ENCODE peak calls at places on chromosomes 1 and 21, in seven cellular contexts. N, F, Z, V, Q, C and U are unnamed samples.

GRCh38 chr1:89873250-89873649 is 52.4 kb downstream of the LRRC8D start:
- DNase-seq in N (no peak), F (no peak), Z (no peak), V (no peak), Q (no peak), C (no peak), U (no peak)

GRCh38 chr1:183106166-183106565 is 79.9 kb upstream of the LAMC2 start:
- DNase-seq in N (no peak), F (no peak), Z (no peak), V (no peak), Q (no peak), C (no peak), U (no peak)

GRCh38 chr1:25871704-25872494 is 3.6 kb downstream of the PAQR7 start:
- DNase-seq in N (no peak), F (no peak), Z (no peak), V (no peak), Q (no peak), C (no peak), U (no peak)

GRCh38 chr1:228034954-228035837 is 28.4 kb downstream of the WNT3A start:
- DNase-seq in N (no peak), F (no peak), Z (no peak), V (no peak), Q (no peak), C (no peak), U (no peak)

GRCh38 chr1:44783697-44784093 is 4.3 kb downstream of the BEST4 start:
- DNase-seq in N (no peak), F (no peak), Z (no peak), V (no peak), Q (no peak), C (no peak), U (no peak)

GRCh38 chr1:62131093-62131725 is 63.4 kb upstream of the L1TD1 start:
- DNase-seq in N (peak), F (peak), Z (peak), V (peak), Q (peak), C (no peak), U (peak)

GRCh38 chr1:85579619-85580018 is 942 bp upstream of the CCN1 start:
- DNase-seq in N (no peak), F (no peak), Z (no peak), V (no peak), Q (no peak), C (no peak), U (no peak)

GRCh38 chr1:43434256-43434655 is 19.5 kb downstream of the HYI start:
- DNase-seq in N (no peak), F (no peak), Z (no peak), V (no peak), Q (no peak), C (no peak), U (no peak)

GRCh38 chr1:91948501-91949355 is 473 bp upstream of the BRDT start:
- DNase-seq in N (no peak), F (peak), Z (peak), V (no peak), Q (no peak), C (no peak), U (peak)

GRCh38 chr21:16193758-16194606 is 464.2 kb downstream of the USP25 start:
- DNase-seq in N (peak), F (no peak), Z (no peak), V (peak), Q (no peak), C (no peak), U (no peak)

GRCh38 chr21:15682182-15682895 is 47.4 kb upstream of the USP25 start:
- DNase-seq in N (no peak), F (peak), Z (no peak), V (no peak), Q (no peak), C (no peak), U (no peak)

GRCh38 chr1:33459766-33460543 is 12.5 kb upstream of the ZSCAN20 start:
- DNase-seq in N (no peak), F (no peak), Z (no peak), V (no peak), Q (no peak), C (no peak), U (no peak)

GRCh38 chr1:51071291-51071690 is 30.7 kb upstream of the C1orf185 start:
- DNase-seq in N (no peak), F (no peak), Z (no peak), V (no peak), Q (no peak), C (no peak), U (no peak)

GRCh38 chr1:209601809-209602657 is 18.5 kb downstream of the CAMK1G start:
- DNase-seq in N (peak), F (peak), Z (peak), V (peak), Q (no peak), C (peak), U (peak)

GRCh38 chr1:173395762-173396161 is 81.4 kb upstream of the PRDX6 start:
- DNase-seq in N (no peak), F (no peak), Z (no peak), V (no peak), Q (no peak), C (no peak), U (no peak)

GRCh38 chr1:198166900-198167299 is 10.1 kb downstream of the NEK7 start:
- DNase-seq in N (no peak), F (no peak), Z (no peak), V (no peak), Q (no peak), C (no peak), U (no peak)

GRCh38 chr21:46218906-46219590 is 9.5 kb downstream of the LSS start:
- DNase-seq in N (no peak), F (no peak), Z (no peak), V (no peak), Q (no peak), C (no peak), U (no peak)

GRCh38 chr1:15526021-15526489 is 593 bp upstream of the DNAJC16 start:
- DNase-seq in N (no peak), F (no peak), Z (no peak), V (no peak), Q (no peak), C (no peak), U (peak)

GRCh38 chr1:2875677-2876531 is 74.4 kb upstream of the TTC34 start:
- DNase-seq in N (peak), F (no peak), Z (peak), V (peak), Q (no peak), C (no peak), U (no peak)

GRCh38 chr1:243246916-243247315 is 8.2 kb downstream of the CEP170 start:
- DNase-seq in N (no peak), F (no peak), Z (no peak), V (no peak), Q (no peak), C (no peak), U (no peak)

GRCh38 chr1:18955442-18956188 is 861 bp downstream of the IFFO2 start:
- DNase-seq in N (no peak), F (peak), Z (peak), V (no peak), Q (no peak), C (no peak), U (peak)

GRCh38 chr1:91781371-91781825 is 104.6 kb downstream of the TGFBR3 start:
- DNase-seq in N (no peak), F (no peak), Z (peak), V (no peak), Q (no peak), C (no peak), U (no peak)

GRCh38 chr1:155978973-155979429 is 654 bp upstream of the ARHGEF2 start:
- DNase-seq in N (no peak), F (peak), Z (no peak), V (peak), Q (no peak), C (no peak), U (no peak)

GRCh38 chr1:236753554-236753953 is 41.5 kb upstream of the MTR start:
- DNase-seq in N (no peak), F (peak), Z (peak), V (peak), Q (no peak), C (no peak), U (no peak)

GRCh38 chr1:212529211-212529731 is 79.3 kb upstream of the ATF3 start:
- DNase-seq in N (no peak), F (no peak), Z (peak), V (no peak), Q (no peak), C (no peak), U (no peak)

GRCh38 chr1:182646739-182647138 is 37.6 kb downstream of the RGS8 start:
- DNase-seq in N (no peak), F (no peak), Z (no peak), V (no peak), Q (no peak), C (no peak), U (no peak)

GRCh38 chr1:211557894-211558625 is 20.9 kb downstream of the SLC30A1 start:
- DNase-seq in N (no peak), F (no peak), Z (no peak), V (no peak), Q (no peak), C (no peak), U (no peak)

GRCh38 chr1:243950166-243950565 is 100.1 kb upstream of the AKT3 start:
- DNase-seq in N (no peak), F (no peak), Z (no peak), V (no peak), Q (peak), C (no peak), U (no peak)

GRCh38 chr1:91650764-91651163 is 150.1 kb downstream of the CDC7 start:
- DNase-seq in N (no peak), F (no peak), Z (no peak), V (peak), Q (peak), C (no peak), U (no peak)

GRCh38 chr21:28160378-28160777 is 832.3 kb downstream of the LTN1 start:
- DNase-seq in N (no peak), F (no peak), Z (no peak), V (no peak), Q (no peak), C (no peak), U (no peak)

GRCh38 chr1:230788561-230789275 is 41.5 kb downstream of the CAPN9 start:
- DNase-seq in N (no peak), F (no peak), Z (no peak), V (no peak), Q (no peak), C (no peak), U (no peak)

GRCh38 chr21:38223893-38224540 is 32.8 kb upstream of the KCNJ15 start:
- DNase-seq in N (no peak), F (peak), Z (peak), V (no peak), Q (no peak), C (no peak), U (no peak)

GRCh38 chr21:39106881-39107462 is 76.3 kb downstream of the PSMG1 start:
- DNase-seq in N (no peak), F (no peak), Z (no peak), V (no peak), Q (no peak), C (no peak), U (no peak)

GRCh38 chr1:94535879-94536278 is 5.7 kb downstream of the F3 start:
- DNase-seq in N (no peak), F (no peak), Z (no peak), V (no peak), Q (no peak), C (no peak), U (no peak)

GRCh38 chr1:2019162-2019542 is at the start of gene GABRD:
- DNase-seq in N (no peak), F (no peak), Z (no peak), V (no peak), Q (peak), C (no peak), U (peak)

GRCh38 chr1:235682216-235682615 is 32.6 kb upstream of the GNG4 start:
- DNase-seq in N (no peak), F (no peak), Z (no peak), V (no peak), Q (no peak), C (no peak), U (no peak)